ENCODE peak calls at places on chromosomes 16 and 17, in seven cellular contexts. One of them, this sample, is unnamed.

GRCh38 chr16:67428146-67428731 is 2.7 kb upstream of the HSD11B2 start:
- DNase-seq in A549: peak
- DNase-seq in SK-N-SH: peak
- DNase-seq in HL-60: no peak
- DNase-seq in Panc1: peak
- DNase-seq in GM12878: no peak
- DNase-seq in HCT116: peak
- DNase-seq in this sample: peak

GRCh38 chr17:33802349-33803272 is 452.5 kb upstream of the CCL2 start:
- DNase-seq in A549: no peak
- DNase-seq in SK-N-SH: no peak
- DNase-seq in HL-60: no peak
- DNase-seq in Panc1: no peak
- DNase-seq in GM12878: no peak
- DNase-seq in HCT116: no peak
- DNase-seq in this sample: no peak

GRCh38 chr17:36931697-36932382 is 5.4 kb upstream of the LHX1 start:
- DNase-seq in A549: no peak
- DNase-seq in SK-N-SH: peak
- DNase-seq in HL-60: no peak
- DNase-seq in Panc1: no peak
- DNase-seq in GM12878: no peak
- DNase-seq in HCT116: no peak
- DNase-seq in this sample: no peak

GRCh38 chr17:27473748-27474609 is 17.7 kb downstream of the KSR1 start:
- DNase-seq in A549: no peak
- DNase-seq in SK-N-SH: no peak
- DNase-seq in HL-60: peak
- DNase-seq in Panc1: no peak
- DNase-seq in GM12878: peak
- DNase-seq in HCT116: no peak
- DNase-seq in this sample: no peak

GRCh38 chr16:57846078-57846697 is 43.9 kb upstream of the KIFC3 start:
- DNase-seq in A549: no peak
- DNase-seq in SK-N-SH: no peak
- DNase-seq in HL-60: no peak
- DNase-seq in Panc1: no peak
- DNase-seq in GM12878: no peak
- DNase-seq in HCT116: no peak
- DNase-seq in this sample: peak

GRCh38 chr16:15820837-15821236 is 36.0 kb downstream of the MYH11 start:
- DNase-seq in A549: no peak
- DNase-seq in SK-N-SH: no peak
- DNase-seq in HL-60: no peak
- DNase-seq in Panc1: no peak
- DNase-seq in GM12878: no peak
- DNase-seq in HCT116: no peak
- DNase-seq in this sample: no peak

GRCh38 chr17:18246880-18247612 is 11.5 kb downstream of the FLII start:
- DNase-seq in A549: peak
- DNase-seq in SK-N-SH: peak
- DNase-seq in HL-60: no peak
- DNase-seq in Panc1: no peak
- DNase-seq in GM12878: no peak
- DNase-seq in HCT116: no peak
- DNase-seq in this sample: peak

GRCh38 chr16:30567160-30567990 is 4.1 kb downstream of the ZNF688 start:
- DNase-seq in A549: no peak
- DNase-seq in SK-N-SH: no peak
- DNase-seq in HL-60: no peak
- DNase-seq in Panc1: no peak
- DNase-seq in GM12878: no peak
- DNase-seq in HCT116: no peak
- DNase-seq in this sample: no peak

GRCh38 chr16:29990883-29991570 is 4.4 kb downstream of the HIRIP3 start:
- DNase-seq in A549: no peak
- DNase-seq in SK-N-SH: no peak
- DNase-seq in HL-60: no peak
- DNase-seq in Panc1: no peak
- DNase-seq in GM12878: no peak
- DNase-seq in HCT116: no peak
- DNase-seq in this sample: no peak

GRCh38 chr17:6110592-6110991 is 40.4 kb downstream of the WSCD1 start:
- DNase-seq in A549: no peak
- DNase-seq in SK-N-SH: no peak
- DNase-seq in HL-60: no peak
- DNase-seq in Panc1: peak
- DNase-seq in GM12878: peak
- DNase-seq in HCT116: no peak
- DNase-seq in this sample: no peak

GRCh38 chr17:77127735-77128361 is 12.9 kb upstream of the SEC14L1 start:
- DNase-seq in A549: no peak
- DNase-seq in SK-N-SH: no peak
- DNase-seq in HL-60: peak
- DNase-seq in Panc1: no peak
- DNase-seq in GM12878: no peak
- DNase-seq in HCT116: no peak
- DNase-seq in this sample: no peak

GRCh38 chr16:85754403-85754802 is 3.5 kb upstream of the C16orf74 start:
- DNase-seq in A549: no peak
- DNase-seq in SK-N-SH: no peak
- DNase-seq in HL-60: no peak
- DNase-seq in Panc1: no peak
- DNase-seq in GM12878: no peak
- DNase-seq in HCT116: no peak
- DNase-seq in this sample: no peak

GRCh38 chr17:15377608-15378007 is 36.2 kb upstream of the TEKT3 start:
- DNase-seq in A549: no peak
- DNase-seq in SK-N-SH: no peak
- DNase-seq in HL-60: no peak
- DNase-seq in Panc1: no peak
- DNase-seq in GM12878: no peak
- DNase-seq in HCT116: peak
- DNase-seq in this sample: peak

GRCh38 chr17:50272246-50272645 is 2.0 kb upstream of the TMEM92 start:
- DNase-seq in A549: no peak
- DNase-seq in SK-N-SH: peak
- DNase-seq in HL-60: no peak
- DNase-seq in Panc1: no peak
- DNase-seq in GM12878: no peak
- DNase-seq in HCT116: no peak
- DNase-seq in this sample: no peak

GRCh38 chr17:39769974-39770587 is 32.3 kb downstream of the GRB7 start:
- DNase-seq in A549: no peak
- DNase-seq in SK-N-SH: no peak
- DNase-seq in HL-60: no peak
- DNase-seq in Panc1: peak
- DNase-seq in GM12878: peak
- DNase-seq in HCT116: peak
- DNase-seq in this sample: no peak

GRCh38 chr17:27357236-27357635 is 63.3 kb downstream of the WSB1 start:
- DNase-seq in A549: no peak
- DNase-seq in SK-N-SH: no peak
- DNase-seq in HL-60: no peak
- DNase-seq in Panc1: no peak
- DNase-seq in GM12878: no peak
- DNase-seq in HCT116: no peak
- DNase-seq in this sample: no peak

GRCh38 chr16:11390573-11391495 is 45.6 kb downstream of the RMI2 start:
- DNase-seq in A549: no peak
- DNase-seq in SK-N-SH: peak
- DNase-seq in HL-60: no peak
- DNase-seq in Panc1: no peak
- DNase-seq in GM12878: no peak
- DNase-seq in HCT116: no peak
- DNase-seq in this sample: no peak

GRCh38 chr16:53921042-53921441 is 217.1 kb downstream of the FTO start:
- DNase-seq in A549: no peak
- DNase-seq in SK-N-SH: no peak
- DNase-seq in HL-60: no peak
- DNase-seq in Panc1: no peak
- DNase-seq in GM12878: no peak
- DNase-seq in HCT116: no peak
- DNase-seq in this sample: no peak

GRCh38 chr17:9252525-9252924 is 231.2 kb downstream of the NTN1 start:
- DNase-seq in A549: no peak
- DNase-seq in SK-N-SH: no peak
- DNase-seq in HL-60: no peak
- DNase-seq in Panc1: no peak
- DNase-seq in GM12878: no peak
- DNase-seq in HCT116: no peak
- DNase-seq in this sample: no peak

GRCh38 chr17:9465216-9465921 is 110.3 kb downstream of the STX8 start:
- DNase-seq in A549: no peak
- DNase-seq in SK-N-SH: no peak
- DNase-seq in HL-60: no peak
- DNase-seq in Panc1: no peak
- DNase-seq in GM12878: no peak
- DNase-seq in HCT116: no peak
- DNase-seq in this sample: no peak

GRCh38 chr17:8223356-8224063 is 13.1 kb upstream of the AURKB start:
- DNase-seq in A549: peak
- DNase-seq in SK-N-SH: peak
- DNase-seq in HL-60: peak
- DNase-seq in Panc1: no peak
- DNase-seq in GM12878: no peak
- DNase-seq in HCT116: no peak
- DNase-seq in this sample: peak

GRCh38 chr17:67434061-67434525 is 57.0 kb downstream of the PITPNC1 start:
- DNase-seq in A549: no peak
- DNase-seq in SK-N-SH: no peak
- DNase-seq in HL-60: peak
- DNase-seq in Panc1: no peak
- DNase-seq in GM12878: no peak
- DNase-seq in HCT116: no peak
- DNase-seq in this sample: no peak
- TF ChIP-seq REST in A549: no peak
- TF ChIP-seq REST in SK-N-SH: no peak
- TF ChIP-seq REST in HL-60: no peak
- TF ChIP-seq REST in Panc1: no peak
- TF ChIP-seq REST in GM12878: no peak
- TF ChIP-seq REST in HCT116: no peak
- TF ChIP-seq REST in this sample: no peak

GRCh38 chr17:80256034-80256350 is 4.7 kb upstream of the RNF213 start:
- DNase-seq in A549: no peak
- DNase-seq in SK-N-SH: no peak
- DNase-seq in HL-60: no peak
- DNase-seq in Panc1: no peak
- DNase-seq in GM12878: no peak
- DNase-seq in HCT116: no peak
- DNase-seq in this sample: no peak
- TF ChIP-seq REST in A549: no peak
- TF ChIP-seq REST in SK-N-SH: no peak
- TF ChIP-seq REST in HL-60: no peak
- TF ChIP-seq REST in Panc1: no peak
- TF ChIP-seq REST in GM12878: no peak
- TF ChIP-seq REST in HCT116: no peak
- TF ChIP-seq REST in this sample: no peak

GRCh38 chr16:90048347-90048722 is 28.8 kb downstream of the PRDM7 start:
- DNase-seq in A549: no peak
- DNase-seq in SK-N-SH: no peak
- DNase-seq in HL-60: no peak
- DNase-seq in Panc1: no peak
- DNase-seq in GM12878: no peak
- DNase-seq in HCT116: no peak
- DNase-seq in this sample: no peak

GRCh38 chr16:90046971-90047713 is 27.9 kb upstream of the DBNDD1 start:
- DNase-seq in A549: no peak
- DNase-seq in SK-N-SH: no peak
- DNase-seq in HL-60: no peak
- DNase-seq in Panc1: no peak
- DNase-seq in GM12878: no peak
- DNase-seq in HCT116: no peak
- DNase-seq in this sample: peak

GRCh38 chr16:90048737-90049330 is 28.3 kb downstream of the PRDM7 start:
- DNase-seq in A549: no peak
- DNase-seq in SK-N-SH: no peak
- DNase-seq in HL-60: no peak
- DNase-seq in Panc1: no peak
- DNase-seq in GM12878: no peak
- DNase-seq in HCT116: no peak
- DNase-seq in this sample: no peak

GRCh38 chr16:90046122-90046970 is 27.1 kb upstream of the DBNDD1 start:
- DNase-seq in A549: no peak
- DNase-seq in SK-N-SH: peak
- DNase-seq in HL-60: no peak
- DNase-seq in Panc1: no peak
- DNase-seq in GM12878: no peak
- DNase-seq in HCT116: no peak
- DNase-seq in this sample: peak

DNA sequence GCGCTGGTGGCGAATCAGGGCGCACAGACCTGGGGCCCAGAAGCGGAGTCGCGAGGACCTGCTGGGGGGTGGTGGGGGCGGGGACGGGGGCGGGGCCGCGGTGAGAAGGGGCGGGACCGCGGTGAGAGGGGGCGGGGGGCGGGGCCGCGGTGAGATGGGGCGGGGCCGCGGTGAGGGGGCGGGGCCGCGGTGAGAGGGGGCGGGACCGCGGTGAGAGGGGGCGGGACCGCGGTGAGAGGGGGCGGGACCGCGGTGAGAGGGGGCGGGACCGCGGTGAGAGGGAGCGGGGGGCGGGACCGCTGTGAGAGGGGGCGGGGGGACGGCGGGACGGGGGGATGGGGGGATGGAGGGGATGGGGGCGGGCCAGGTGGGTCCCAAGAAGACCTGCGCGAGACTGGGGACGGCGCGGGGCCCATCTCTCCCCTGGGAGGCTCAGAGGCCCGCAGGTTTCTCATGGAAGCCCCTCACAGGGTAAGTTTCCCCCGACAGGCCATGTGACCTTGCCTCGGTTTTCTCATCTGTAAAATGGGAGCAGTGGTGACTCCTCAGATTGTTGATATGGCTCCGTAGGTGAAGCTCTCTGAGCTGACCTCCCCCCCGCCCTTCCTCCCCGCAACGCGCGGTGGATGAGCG is 28.6 kb upstream of the DBNDD1 start:
- DNase-seq in A549: no peak
- DNase-seq in SK-N-SH: peak
- DNase-seq in HL-60: no peak
- DNase-seq in Panc1: no peak
- DNase-seq in GM12878: no peak
- DNase-seq in HCT116: no peak
- DNase-seq in this sample: peak
- TF ChIP-seq REST in A549: no peak
- TF ChIP-seq REST in SK-N-SH: no peak
- TF ChIP-seq REST in HL-60: no peak
- TF ChIP-seq REST in Panc1: no peak
- TF ChIP-seq REST in GM12878: no peak
- TF ChIP-seq REST in HCT116: no peak
- TF ChIP-seq REST in this sample: no peak

DNA sequence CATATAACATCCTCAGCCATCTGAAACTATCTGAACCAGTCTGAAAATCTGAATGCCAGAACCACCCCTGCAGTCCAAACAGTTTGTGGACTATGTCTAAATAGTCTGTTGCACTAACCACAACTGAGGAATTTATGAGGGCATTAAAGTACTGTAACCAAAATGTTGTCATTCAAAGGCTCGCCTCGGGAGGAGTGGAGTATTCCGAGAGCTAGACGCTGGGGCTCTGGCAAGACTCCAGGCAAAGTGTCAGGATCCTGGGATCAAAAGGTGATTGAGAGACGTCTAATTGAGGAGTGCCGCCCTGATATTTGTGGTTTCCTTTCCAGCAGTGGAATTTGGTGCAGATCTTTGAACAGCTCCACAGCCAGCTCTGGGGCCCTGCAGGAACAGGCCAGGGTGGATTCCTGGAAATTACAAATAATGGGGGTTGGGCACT is 142.9 kb upstream of the MYOCD start:
- DNase-seq in A549: peak
- DNase-seq in SK-N-SH: no peak
- DNase-seq in HL-60: no peak
- DNase-seq in Panc1: no peak
- DNase-seq in GM12878: no peak
- DNase-seq in HCT116: no peak
- DNase-seq in this sample: peak
- TF ChIP-seq REST in A549: no peak
- TF ChIP-seq REST in SK-N-SH: no peak
- TF ChIP-seq REST in HL-60: no peak
- TF ChIP-seq REST in Panc1: no peak
- TF ChIP-seq REST in GM12878: no peak
- TF ChIP-seq REST in HCT116: no peak
- TF ChIP-seq REST in this sample: no peak